ENCODE peak calls at places on chromosomes 11 and 22, in five cellular contexts. One of them, this sample, is unnamed.

GRCh38 chr22:23579280-23579679 is 810 bp downstream of the IGLL1 start:
- DNase-seq in H1: no peak
- DNase-seq in mammary epithelial cell: no peak
- DNase-seq in A549: no peak
- DNase-seq in ovary: no peak
- DNase-seq in this sample: no peak

GRCh38 chr11:69887330-69887729 is 68.1 kb upstream of the FGF3 start:
- DNase-seq in mammary epithelial cell: no peak
- DNase-seq in A549: no peak
- DNase-seq in H1: no peak
- DNase-seq in ovary: no peak
- DNase-seq in this sample: no peak

GRCh38 chr11:2533642-2534115 is 88.9 kb downstream of the KCNQ1 start:
- DNase-seq in mammary epithelial cell: peak; percentile 80
- DNase-seq in ovary: peak; percentile 71
- DNase-seq in A549: no peak
- DNase-seq in H1: peak; percentile 75
- DNase-seq in this sample: peak; percentile 48

GRCh38 chr11:1289211-1289935 is 20.1 kb downstream of the TOLLIP start:
- DNase-seq in A549: no peak
- DNase-seq in mammary epithelial cell: no peak
- DNase-seq in H1: no peak
- DNase-seq in ovary: no peak
- DNase-seq in this sample: no peak

GRCh38 chr11:59810911-59811259 is 307 bp upstream of the MRPL16 start:
- DNase-seq in mammary epithelial cell: no peak
- DNase-seq in H1: no peak
- DNase-seq in A549: no peak
- DNase-seq in ovary: no peak
- DNase-seq in this sample: no peak

GRCh38 chr11:20067665-20068064 is 92.6 kb downstream of the DBX1 start:
- DNase-seq in H1: no peak
- DNase-seq in mammary epithelial cell: no peak
- DNase-seq in A549: no peak
- DNase-seq in ovary: no peak
- DNase-seq in this sample: no peak

GRCh38 chr22:41833369-41834004 is 582 bp downstream of the SREBF2 start:
- DNase-seq in A549: no peak
- DNase-seq in H1: peak; percentile 63
- DNase-seq in ovary: peak; percentile 51
- DNase-seq in mammary epithelial cell: peak; percentile 44
- DNase-seq in this sample: peak; percentile 60

GRCh38 chr11:47979378-47980092 is 824 bp upstream of the PTPRJ start:
- DNase-seq in A549: peak; percentile 61
- DNase-seq in H1: peak; percentile 55
- DNase-seq in ovary: no peak
- DNase-seq in mammary epithelial cell: no peak
- DNase-seq in this sample: peak; percentile 25

GRCh38 chr11:65169164-65169641 is 830 bp upstream of the SPDYC start:
- DNase-seq in ovary: no peak
- DNase-seq in A549: no peak
- DNase-seq in mammary epithelial cell: no peak
- DNase-seq in H1: no peak
- DNase-seq in this sample: no peak

GRCh38 chr22:30386960-30387848 is at the start of gene RNF215:
- DNase-seq in ovary: peak; percentile 85
- DNase-seq in A549: peak; percentile 63
- DNase-seq in mammary epithelial cell: peak; percentile 59
- DNase-seq in H1: peak; percentile 95
- DNase-seq in this sample: peak; percentile 83
- H3K27ac ChIP-seq in ovary: peak within 1 kb of the TSS; percentile 61
- H3K27ac ChIP-seq in A549: peak within 1 kb of the TSS; percentile 100
- H3K27ac ChIP-seq in mammary epithelial cell: no peak within 1 kb of the TSS
- H3K27ac ChIP-seq in H1: no peak within 1 kb of the TSS
- H3K27ac ChIP-seq in this sample: peak within 1 kb of the TSS; percentile 68

GRCh38 chr11:66491315-66491935 is 11.2 kb downstream of the DPP3 start:
- DNase-seq in A549: no peak
- DNase-seq in ovary: no peak
- DNase-seq in H1: peak; percentile 81
- DNase-seq in mammary epithelial cell: no peak
- DNase-seq in this sample: no peak

GRCh38 chr11:66488957-66489356 is 8.7 kb downstream of the DPP3 start:
- DNase-seq in A549: no peak
- DNase-seq in mammary epithelial cell: no peak
- DNase-seq in ovary: no peak
- DNase-seq in H1: no peak
- DNase-seq in this sample: no peak

GRCh38 chr11:66492161-66492865 is 12.1 kb downstream of the DPP3 start:
- DNase-seq in A549: no peak
- DNase-seq in ovary: no peak
- DNase-seq in mammary epithelial cell: no peak
- DNase-seq in H1: no peak
- DNase-seq in this sample: no peak

GRCh38 chr11:66493124-66493523 is 12.9 kb downstream of the DPP3 start:
- DNase-seq in A549: no peak
- DNase-seq in ovary: no peak
- DNase-seq in H1: no peak
- DNase-seq in mammary epithelial cell: no peak
- DNase-seq in this sample: no peak

DNA sequence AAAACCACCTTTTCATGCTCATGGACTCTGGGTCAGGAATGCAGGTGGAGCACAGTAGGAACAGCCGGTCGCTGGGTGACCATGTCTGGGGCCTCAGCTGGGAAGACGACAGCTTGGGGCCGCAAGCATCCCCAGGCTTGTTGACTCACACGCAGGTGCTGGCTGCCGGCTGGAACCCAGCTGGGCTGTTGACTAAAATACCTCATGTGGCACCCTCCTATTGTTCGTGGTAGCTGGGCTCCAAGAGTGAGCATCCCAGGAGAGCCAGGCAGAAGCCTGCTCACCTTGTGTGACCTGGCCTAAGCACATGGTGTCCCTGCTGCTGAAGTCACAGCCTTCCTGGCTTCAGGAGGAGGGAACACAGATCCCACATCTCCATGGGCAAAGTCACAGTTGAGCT is 9.4 kb downstream of the DPP3 start:
- DNase-seq in ovary: no peak
- DNase-seq in H1: no peak
- DNase-seq in mammary epithelial cell: no peak
- DNase-seq in A549: no peak
- DNase-seq in this sample: no peak
- H3K4me1 ChIP-seq in ovary: no peaks in the 10 kb centered on the region
- H3K4me1 ChIP-seq in H1: peaks cover 6% of the 10 kb centered on the region
- H3K4me1 ChIP-seq in mammary epithelial cell: no peaks in the 10 kb centered on the region
- H3K4me1 ChIP-seq in A549: no peaks in the 10 kb centered on the region
- H3K4me1 ChIP-seq in this sample: no peaks in the 10 kb centered on the region

GRCh38 chr22:17891427-17892167 is 117.3 kb upstream of the BID start:
- DNase-seq in A549: peak; percentile 7
- DNase-seq in ovary: no peak
- DNase-seq in H1: peak; percentile 64
- DNase-seq in mammary epithelial cell: no peak
- DNase-seq in this sample: no peak
- TF ChIP-seq CTCF in A549: peak; percentile 26
- TF ChIP-seq CTCF in ovary: no peak
- TF ChIP-seq CTCF in H1: peak; percentile 86
- TF ChIP-seq CTCF in mammary epithelial cell: peak; percentile 68
- TF ChIP-seq CTCF in this sample: no peak

GRCh38 chr11:66840317-66841091 is 2.7 kb upstream of the RCE1 start:
- DNase-seq in ovary: no peak
- DNase-seq in mammary epithelial cell: no peak
- DNase-seq in A549: no peak
- DNase-seq in H1: no peak
- DNase-seq in this sample: no peak
- H3K27ac ChIP-seq in ovary: no peak overlapping the region
- H3K27ac ChIP-seq in mammary epithelial cell: no peak overlapping the region
- H3K27ac ChIP-seq in A549: peak overlapping the region; percentile 43
- H3K27ac ChIP-seq in H1: no peak overlapping the region
- H3K27ac ChIP-seq in this sample: no peak overlapping the region

GRCh38 chr11:126114486-126115252 is 52.0 kb upstream of the CDON start:
- DNase-seq in ovary: no peak
- DNase-seq in H1: no peak
- DNase-seq in mammary epithelial cell: no peak
- DNase-seq in A549: no peak
- DNase-seq in this sample: no peak
- H3K4me1 ChIP-seq in ovary: peaks cover 26% of the 10 kb centered on the region
- H3K4me1 ChIP-seq in H1: no peaks in the 10 kb centered on the region
- H3K4me1 ChIP-seq in mammary epithelial cell: no peaks in the 10 kb centered on the region
- H3K4me1 ChIP-seq in A549: peaks cover 37% of the 10 kb centered on the region
- H3K4me1 ChIP-seq in this sample: peaks cover 41% of the 10 kb centered on the region

GRCh38 chr22:43110444-43110926 is at the start of gene BIK:
- DNase-seq in mammary epithelial cell: peak; percentile 37
- DNase-seq in H1: no peak
- DNase-seq in ovary: no peak
- DNase-seq in A549: no peak
- DNase-seq in this sample: peak; percentile 72
- TF ChIP-seq CTCF in mammary epithelial cell: peak; percentile 33
- TF ChIP-seq CTCF in H1: no peak
- TF ChIP-seq CTCF in ovary: no peak
- TF ChIP-seq CTCF in A549: no peak
- TF ChIP-seq CTCF in this sample: peak; percentile 26

GRCh38 chr11:93532285-93532789 is 10.9 kb downstream of the SMCO4 start:
- DNase-seq in A549: no peak
- DNase-seq in H1: no peak
- DNase-seq in ovary: no peak
- DNase-seq in mammary epithelial cell: no peak
- DNase-seq in this sample: no peak

GRCh38 chr11:93528252-93528651 is 14.9 kb downstream of the SMCO4 start:
- DNase-seq in mammary epithelial cell: no peak
- DNase-seq in A549: no peak
- DNase-seq in ovary: no peak
- DNase-seq in H1: no peak
- DNase-seq in this sample: no peak

GRCh38 chr11:93530468-93530826 is 12.7 kb downstream of the SMCO4 start:
- DNase-seq in mammary epithelial cell: no peak
- DNase-seq in A549: no peak
- DNase-seq in ovary: no peak
- DNase-seq in H1: no peak
- DNase-seq in this sample: no peak

GRCh38 chr11:93528757-93529639 is 14.2 kb downstream of the SMCO4 start:
- DNase-seq in H1: no peak
- DNase-seq in ovary: no peak
- DNase-seq in mammary epithelial cell: no peak
- DNase-seq in A549: no peak
- DNase-seq in this sample: no peak

GRCh38 chr11:93529707-93530467 is 13.3 kb downstream of the SMCO4 start:
- DNase-seq in mammary epithelial cell: no peak
- DNase-seq in ovary: peak; percentile 37
- DNase-seq in H1: no peak
- DNase-seq in A549: no peak
- DNase-seq in this sample: no peak
- H3K27ac ChIP-seq in mammary epithelial cell: no peak overlapping the region
- H3K27ac ChIP-seq in ovary: peak overlapping the region; percentile 72
- H3K27ac ChIP-seq in H1: no peak overlapping the region
- H3K27ac ChIP-seq in A549: no peak overlapping the region
- H3K27ac ChIP-seq in this sample: peak overlapping the region; percentile 58